ENCODE peak calls at places on chromosomes 6 and 20, in six cellular contexts. K, U, F, O, J and X are unnamed samples.

GRCh38 chr6:131206463-131207251 is 71.4 kb downstream of the AKAP7 start:
- DNase-seq in K (no peak), F (no peak), J (no peak), U (no peak), O (no peak), X (no peak)

GRCh38 chr20:21623074-21623780 is 82.2 kb upstream of the PAX1 start:
- DNase-seq in O (no peak), U (no peak), F (no peak), J (no peak), K (no peak), X (no peak)

GRCh38 chr6:140436023-140436811 is 1061.8 kb upstream of the CITED2 start:
- DNase-seq in K (no peak), F (no peak), O (no peak), J (no peak), U (peak; percentile 69), X (peak; percentile 95)

GRCh38 chr6:135008941-135009290 is 45.7 kb downstream of the HBS1L start:
- DNase-seq in U (no peak), F (no peak), K (no peak), J (no peak), O (no peak), X (no peak)

GRCh38 chr6:156395276-156395675 is 381.9 kb upstream of the ARID1B start:
- DNase-seq in F (peak; percentile 44), K (no peak), U (no peak), J (no peak), O (peak; percentile 38), X (no peak)

GRCh38 chr6:158558415-158559306 is 1.2 kb upstream of the TMEM181 start:
- DNase-seq in J (no peak), U (no peak), K (no peak), F (no peak), O (no peak), X (no peak)

GRCh38 chr6:5626727-5627426 is 365.6 kb downstream of the FARS2 start:
- DNase-seq in O (peak; percentile 27), U (no peak), F (no peak), K (no peak), J (no peak), X (no peak)

GRCh38 chr6:170206317-170206621 is 84.6 kb downstream of the DLL1 start:
- DNase-seq in F (no peak), K (no peak), U (no peak), J (no peak), O (no peak), X (no peak)

GRCh38 chr6:108436771-108437170 is 123.9 kb upstream of the FOXO3 start:
- DNase-seq in F (no peak), K (no peak), U (no peak), O (no peak), J (no peak), X (no peak)

GRCh38 chr6:169190970-169191369 is 62.7 kb downstream of the THBS2 start:
- DNase-seq in O (no peak), K (no peak), F (no peak), J (no peak), U (no peak), X (no peak)

GRCh38 chr6:35485402-35485877 is 11.4 kb downstream of the TEAD3 start:
- DNase-seq in F (peak; percentile 80), J (peak; percentile 60), U (peak; percentile 75), O (no peak), K (no peak), X (peak; percentile 95)

GRCh38 chr6:141097471-141097870 is 1035.3 kb upstream of the GJE1 start:
- DNase-seq in F (no peak), U (no peak), K (peak; percentile 12), O (no peak), J (no peak), X (no peak)

GRCh38 chr6:16257999-16258708 is 19.8 kb downstream of the GMPR start:
- DNase-seq in O (no peak), K (peak; percentile 31), U (no peak), J (no peak), F (peak; percentile 3), X (no peak)

GRCh38 chr6:80142586-80142985 is 36.1 kb downstream of the BCKDHB start:
- DNase-seq in K (no peak), O (no peak), F (no peak), U (no peak), J (no peak), X (no peak)

GRCh38 chr6:42407379-42407778 is 44.3 kb downstream of the TRERF1 start:
- DNase-seq in O (no peak), F (peak; percentile 78), K (no peak), J (no peak), U (no peak), X (peak; percentile 55)

GRCh38 chr20:50510706-50511401 is 671 bp downstream of the PTPN1 start:
- DNase-seq in O (no peak), J (peak; percentile 32), F (peak; percentile 42), K (no peak), U (peak; percentile 58), X (peak; percentile 54)

GRCh38 chr6:106630366-106630765 is 988 bp downstream of the QRSL1 start:
- DNase-seq in F (no peak), K (no peak), O (no peak), J (peak; percentile 6), U (no peak), X (no peak)

GRCh38 chr20:37295595-37295994 is 6.1 kb downstream of the MANBAL start:
- DNase-seq in K (peak; percentile 97), F (peak; percentile 50), J (no peak), O (no peak), U (peak; percentile 63), X (no peak)

GRCh38 chr6:70864404-70864803 is 92.5 kb downstream of the B3GAT2 start:
- DNase-seq in O (no peak), K (no peak), U (peak; percentile 74), J (no peak), F (no peak), X (no peak)

GRCh38 chr6:154592199-154592860 is 81.8 kb upstream of the CNKSR3 start:
- DNase-seq in F (no peak), K (no peak), O (no peak), U (no peak), J (no peak), X (no peak)

GRCh38 chr6:70166088-70166958 is 136.6 kb downstream of the COL9A1 start:
- DNase-seq in O (no peak), U (peak; percentile 77), J (peak; percentile 79), F (peak; percentile 52), K (no peak), X (no peak)

GRCh38 chr6:56551409-56552120 is 91.1 kb downstream of the DST start:
- DNase-seq in K (no peak), U (no peak), J (no peak), F (no peak), O (no peak), X (no peak)

GRCh38 chr6:44542401-44543116 is 155.1 kb downstream of the CDC5L start:
- DNase-seq in K (no peak), U (peak; percentile 65), F (no peak), O (no peak), J (no peak), X (peak; percentile 58)

GRCh38 chr20:63567382-63568169 is 6.5 kb downstream of the HELZ2 start:
- DNase-seq in F (no peak), K (no peak), U (no peak), J (no peak), O (peak; percentile 60), X (no peak)

GRCh38 chr6:30572078-30572605 is 900 bp downstream of the ABCF1 start:
- DNase-seq in O (no peak), K (peak; percentile 56), F (peak; percentile 41), U (no peak), J (peak; percentile 26), X (no peak)

GRCh38 chr6:39841291-39841690 is 49.1 kb downstream of the DAAM2 start:
- DNase-seq in U (peak; percentile 26), K (no peak), O (no peak), F (no peak), J (no peak), X (no peak)

GRCh38 chr6:39840781-39841180 is 48.6 kb downstream of the DAAM2 start:
- DNase-seq in U (no peak), O (no peak), F (no peak), J (no peak), K (no peak), X (no peak)

GRCh38 chr6:39841923-39842322 is 49.7 kb downstream of the DAAM2 start:
- DNase-seq in K (no peak), F (no peak), U (no peak), J (no peak), O (no peak), X (no peak)

GRCh38 chr6:39836621-39837020 is 44.4 kb downstream of the DAAM2 start:
- DNase-seq in F (no peak), U (no peak), J (no peak), O (no peak), K (no peak), X (no peak)

DNA sequence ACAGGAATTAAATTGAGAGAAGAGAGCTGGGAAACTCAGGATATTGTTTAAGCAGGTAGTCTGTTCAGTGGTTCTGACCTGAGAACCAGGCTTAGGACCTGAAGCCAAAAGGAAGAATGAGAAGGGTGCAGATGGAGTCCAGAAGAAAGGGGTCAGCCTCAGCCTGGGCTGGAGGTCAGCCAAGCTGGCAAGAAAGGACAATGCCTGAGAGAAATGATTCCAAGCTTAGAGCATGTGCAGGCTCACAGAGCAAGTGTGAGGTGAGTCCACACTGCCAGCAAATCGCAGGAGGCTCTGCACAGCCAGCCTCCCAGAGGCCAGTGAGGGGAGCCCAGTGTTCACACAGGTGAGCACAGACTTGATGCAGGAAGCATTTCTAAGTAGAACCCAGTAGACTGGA is 47.3 kb downstream of the DAAM2 start:
- DNase-seq in K (no peak), J (no peak), F (no peak), U (no peak), O (no peak), X (no peak)
- H3K27ac ChIP-seq in K (no peak overlapping the region), J (no peak overlapping the region), F (no peak overlapping the region), U (no peak overlapping the region), O (no peak overlapping the region), X (no peak overlapping the region)

GRCh38 chr6:142350309-142350708 is 48.5 kb downstream of the ADGRG6 start:
- DNase-seq in F (no peak), J (no peak), K (no peak), U (no peak), O (no peak), X (no peak)
- H3K27ac ChIP-seq in F (no peak overlapping the region), J (no peak overlapping the region), K (no peak overlapping the region), U (no peak overlapping the region), O (no peak overlapping the region), X (no peak overlapping the region)

GRCh38 chr20:62550087-62550565 is 74.3 kb upstream of the GATA5 start:
- DNase-seq in F (no peak), J (no peak), O (no peak), U (peak; percentile 37), K (no peak), X (no peak)
- H3K27ac ChIP-seq in F (no peak overlapping the region), J (no peak overlapping the region), O (no peak overlapping the region), U (no peak overlapping the region), K (no peak overlapping the region), X (no peak overlapping the region)

GRCh38 chr20:62305765-62306431 is 3.1 kb downstream of the ADRM1 start:
- DNase-seq in U (no peak), J (no peak), O (no peak), F (peak; percentile 31), K (no peak), X (no peak)

GRCh38 chr20:62306440-62307187 is 3.8 kb downstream of the ADRM1 start:
- DNase-seq in J (no peak), O (no peak), U (no peak), K (no peak), F (no peak), X (no peak)

GRCh38 chr20:62309198-62309944 is 6.6 kb downstream of the ADRM1 start:
- DNase-seq in F (no peak), J (no peak), U (no peak), O (peak; percentile 3), K (no peak), X (no peak)

GRCh38 chr20:62308102-62308822 is 5.5 kb downstream of the ADRM1 start:
- DNase-seq in J (no peak), O (no peak), U (no peak), K (no peak), F (no peak), X (no peak)

GRCh38 chr20:62307226-62308101 is 4.7 kb downstream of the ADRM1 start:
- DNase-seq in J (no peak), U (no peak), O (no peak), K (no peak), F (peak; percentile 39), X (no peak)
- H3K27ac ChIP-seq in J (no peak overlapping the region), U (peak overlapping the region; percentile 37), O (no peak overlapping the region), K (peak overlapping the region; percentile 83), F (no peak overlapping the region), X (no peak overlapping the region)